ENCODE peak calls at places on chromosomes 4 and X, in five cellular contexts. One of them, this sample, is unnamed.

GRCh38 chrX:30620125-30620524 is 33.1 kb upstream of the GK start:
- DNase-seq in H1: no peak
- DNase-seq in neuronal stem cell: no peak
- DNase-seq in mesendoderm: no peak
- DNase-seq in mesenchymal stem cell: no peak
- DNase-seq in this sample: peak

GRCh38 chr4:186104114-186104894 is at the start of gene FAM149A:
- DNase-seq in H1: peak
- DNase-seq in neuronal stem cell: no peak
- DNase-seq in mesendoderm: peak
- DNase-seq in mesenchymal stem cell: no peak
- DNase-seq in this sample: no peak

GRCh38 chr4:2352729-2353221 is 65.7 kb downstream of the ZFYVE28 start:
- DNase-seq in H1: peak
- DNase-seq in neuronal stem cell: no peak
- DNase-seq in mesendoderm: no peak
- DNase-seq in mesenchymal stem cell: no peak
- DNase-seq in this sample: no peak

GRCh38 chrX:20481632-20482031 is 214.9 kb upstream of the RPS6KA3 start:
- DNase-seq in H1: no peak
- DNase-seq in neuronal stem cell: no peak
- DNase-seq in mesendoderm: no peak
- DNase-seq in mesenchymal stem cell: no peak
- DNase-seq in this sample: no peak

GRCh38 chrX:56232221-56233082 is at the start of gene KLF8:
- DNase-seq in H1: peak
- DNase-seq in neuronal stem cell: no peak
- DNase-seq in mesendoderm: peak
- DNase-seq in mesenchymal stem cell: no peak
- DNase-seq in this sample: no peak

GRCh38 chr4:60562353-60562752 is 637.8 kb upstream of the ADGRL3 start:
- DNase-seq in H1: no peak
- DNase-seq in neuronal stem cell: no peak
- DNase-seq in mesendoderm: peak
- DNase-seq in mesenchymal stem cell: no peak
- DNase-seq in this sample: no peak

GRCh38 chr4:6940744-6941137 is 31.1 kb downstream of the TBC1D14 start:
- DNase-seq in H1: no peak
- DNase-seq in neuronal stem cell: no peak
- DNase-seq in mesendoderm: no peak
- DNase-seq in mesenchymal stem cell: no peak
- DNase-seq in this sample: no peak

GRCh38 chrX:154375156-154375504 is 696 bp upstream of the FLNA start:
- DNase-seq in H1: no peak
- DNase-seq in neuronal stem cell: no peak
- DNase-seq in mesendoderm: no peak
- DNase-seq in mesenchymal stem cell: no peak
- DNase-seq in this sample: no peak

GRCh38 chr4:140705625-140706275 is 50.4 kb downstream of the TBC1D9 start:
- DNase-seq in H1: no peak
- DNase-seq in neuronal stem cell: no peak
- DNase-seq in mesendoderm: no peak
- DNase-seq in mesenchymal stem cell: no peak
- DNase-seq in this sample: no peak

GRCh38 chr4:176404591-176404990 is 84.8 kb downstream of the SPCS3 start:
- DNase-seq in H1: no peak
- DNase-seq in neuronal stem cell: no peak
- DNase-seq in mesendoderm: no peak
- DNase-seq in mesenchymal stem cell: peak
- DNase-seq in this sample: peak

GRCh38 chr4:169070895-169071218 is 60.8 kb upstream of the CBR4 start:
- DNase-seq in H1: no peak
- DNase-seq in neuronal stem cell: no peak
- DNase-seq in mesendoderm: peak
- DNase-seq in mesenchymal stem cell: no peak
- DNase-seq in this sample: no peak

GRCh38 chrX:117743469-117744251 is 372.9 kb downstream of the KLHL13 start:
- DNase-seq in H1: no peak
- DNase-seq in neuronal stem cell: no peak
- DNase-seq in mesendoderm: peak
- DNase-seq in mesenchymal stem cell: no peak
- DNase-seq in this sample: peak

GRCh38 chr4:8524595-8525382 is 55.4 kb upstream of the GPR78 start:
- DNase-seq in H1: no peak
- DNase-seq in neuronal stem cell: no peak
- DNase-seq in mesendoderm: no peak
- DNase-seq in mesenchymal stem cell: no peak
- DNase-seq in this sample: no peak

GRCh38 chrX:118211891-118212816 is 95.5 kb upstream of the KLHL13 start:
- DNase-seq in H1: no peak
- DNase-seq in neuronal stem cell: no peak
- DNase-seq in mesendoderm: no peak
- DNase-seq in mesenchymal stem cell: no peak
- DNase-seq in this sample: no peak

GRCh38 chr4:78645853-78646757 is 94.5 kb downstream of the ANXA3 start:
- DNase-seq in H1: no peak
- DNase-seq in neuronal stem cell: no peak
- DNase-seq in mesendoderm: no peak
- DNase-seq in mesenchymal stem cell: peak
- DNase-seq in this sample: peak

GRCh38 chr4:5158391-5158770 is 107.1 kb downstream of the STK32B start:
- DNase-seq in H1: no peak
- DNase-seq in neuronal stem cell: no peak
- DNase-seq in mesendoderm: no peak
- DNase-seq in mesenchymal stem cell: no peak
- DNase-seq in this sample: no peak

GRCh38 chrX:42096262-42096939 is 173.0 kb upstream of the CASK start:
- DNase-seq in H1: no peak
- DNase-seq in neuronal stem cell: no peak
- DNase-seq in mesendoderm: no peak
- DNase-seq in mesenchymal stem cell: peak
- DNase-seq in this sample: peak

GRCh38 chr4:4388418-4388817 is 1.5 kb downstream of the NSG1 start:
- DNase-seq in H1: no peak
- DNase-seq in neuronal stem cell: no peak
- DNase-seq in mesendoderm: no peak
- DNase-seq in mesenchymal stem cell: no peak
- DNase-seq in this sample: no peak

GRCh38 chrX:71098302-71098701 is 2.7 kb downstream of the FOXO4 start:
- DNase-seq in H1: no peak
- DNase-seq in neuronal stem cell: no peak
- DNase-seq in mesendoderm: peak
- DNase-seq in mesenchymal stem cell: peak
- DNase-seq in this sample: peak

GRCh38 chr4:84530449-84530848 is 31.4 kb upstream of the NKX6-1 start:
- DNase-seq in H1: no peak
- DNase-seq in neuronal stem cell: no peak
- DNase-seq in mesendoderm: no peak
- DNase-seq in mesenchymal stem cell: peak
- DNase-seq in this sample: peak

GRCh38 chr4:156795727-156796126 is 175.9 kb downstream of the PDGFC start:
- DNase-seq in H1: no peak
- DNase-seq in neuronal stem cell: no peak
- DNase-seq in mesendoderm: no peak
- DNase-seq in mesenchymal stem cell: no peak
- DNase-seq in this sample: no peak

GRCh38 chr4:151165205-151166000 is 66.0 kb downstream of the RPS3A start:
- DNase-seq in H1: no peak
- DNase-seq in neuronal stem cell: no peak
- DNase-seq in mesendoderm: no peak
- DNase-seq in mesenchymal stem cell: no peak
- DNase-seq in this sample: no peak

GRCh38 chr4:8370835-8371234 is 69.7 kb downstream of the ACOX3 start:
- DNase-seq in H1: no peak
- DNase-seq in neuronal stem cell: no peak
- DNase-seq in mesendoderm: peak
- DNase-seq in mesenchymal stem cell: no peak
- DNase-seq in this sample: no peak

GRCh38 chr4:3396611-3397010 is 45.2 kb upstream of the HGFAC start:
- DNase-seq in H1: no peak
- DNase-seq in neuronal stem cell: no peak
- DNase-seq in mesendoderm: no peak
- DNase-seq in mesenchymal stem cell: no peak
- DNase-seq in this sample: no peak

GRCh38 chrX:349196-349595 is 30.6 kb upstream of the GTPBP6 start:
- DNase-seq in H1: no peak
- DNase-seq in neuronal stem cell: no peak
- DNase-seq in mesendoderm: no peak
- DNase-seq in mesenchymal stem cell: peak
- DNase-seq in this sample: no peak

GRCh38 chr4:74114234-74114633 is 15.2 kb upstream of the CXCL2 start:
- DNase-seq in H1: no peak
- DNase-seq in neuronal stem cell: no peak
- DNase-seq in mesendoderm: no peak
- DNase-seq in mesenchymal stem cell: peak
- DNase-seq in this sample: peak

GRCh38 chr4:21884615-21885014 is 64.0 kb downstream of the KCNIP4 start:
- DNase-seq in H1: no peak
- DNase-seq in neuronal stem cell: no peak
- DNase-seq in mesendoderm: peak
- DNase-seq in mesenchymal stem cell: no peak
- DNase-seq in this sample: no peak

GRCh38 chr4:21887481-21887880 is 61.1 kb downstream of the KCNIP4 start:
- DNase-seq in H1: no peak
- DNase-seq in neuronal stem cell: no peak
- DNase-seq in mesendoderm: no peak
- DNase-seq in mesenchymal stem cell: peak
- DNase-seq in this sample: no peak

GRCh38 chr4:21885241-21885640 is 63.3 kb downstream of the KCNIP4 start:
- DNase-seq in H1: no peak
- DNase-seq in neuronal stem cell: no peak
- DNase-seq in mesendoderm: no peak
- DNase-seq in mesenchymal stem cell: peak
- DNase-seq in this sample: peak

GRCh38 chr4:21888195-21888976 is 60.2 kb downstream of the KCNIP4 start:
- DNase-seq in H1: no peak
- DNase-seq in neuronal stem cell: no peak
- DNase-seq in mesendoderm: no peak
- DNase-seq in mesenchymal stem cell: peak
- DNase-seq in this sample: peak

GRCh38 chr4:21885770-21886169 is 62.8 kb downstream of the KCNIP4 start:
- DNase-seq in H1: no peak
- DNase-seq in neuronal stem cell: no peak
- DNase-seq in mesendoderm: no peak
- DNase-seq in mesenchymal stem cell: no peak
- DNase-seq in this sample: no peak
- H3K4me3 ChIP-seq in H1: no peak
- H3K4me3 ChIP-seq in neuronal stem cell: no peak
- H3K4me3 ChIP-seq in mesendoderm: no peak
- H3K4me3 ChIP-seq in mesenchymal stem cell: peak
- H3K4me3 ChIP-seq in this sample: no peak

GRCh38 chrX:10681167-10681566 is 60.8 kb upstream of the MID1 start:
- DNase-seq in H1: no peak
- DNase-seq in neuronal stem cell: no peak
- DNase-seq in mesendoderm: no peak
- DNase-seq in mesenchymal stem cell: no peak
- DNase-seq in this sample: no peak

DNA sequence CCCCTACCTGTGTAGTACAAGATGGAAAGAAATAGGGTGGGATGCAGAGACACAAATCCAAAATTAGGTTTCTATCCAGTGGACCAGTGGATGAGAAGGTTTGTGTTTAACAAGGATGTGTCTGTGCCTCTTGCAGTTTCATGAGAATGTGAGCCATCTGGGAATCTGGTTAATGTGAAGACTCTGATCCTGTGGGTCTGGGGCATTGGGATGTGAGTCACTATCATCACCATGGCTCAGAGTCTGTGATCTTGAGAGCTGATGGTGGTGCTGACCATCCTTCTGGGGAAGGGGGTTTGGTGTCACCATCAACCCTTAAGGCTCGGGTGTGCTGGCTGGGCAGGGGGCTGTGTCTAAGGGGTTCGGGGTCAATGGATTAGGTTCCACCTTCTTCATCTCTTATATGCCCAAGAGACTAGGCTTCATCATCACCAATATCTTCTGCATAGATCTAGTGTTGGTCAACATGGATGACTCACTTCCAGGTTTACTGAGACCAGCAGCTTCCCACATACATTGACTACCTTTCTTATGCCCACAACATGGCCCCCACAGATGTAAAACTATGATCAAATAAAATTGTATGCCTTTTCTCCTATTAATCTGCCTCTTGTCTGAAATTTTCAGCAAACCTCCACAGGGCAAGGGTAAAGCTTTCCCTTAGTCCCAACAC is 65.7 kb upstream of the MID1 start:
- DNase-seq in H1: no peak
- DNase-seq in neuronal stem cell: no peak
- DNase-seq in mesendoderm: no peak
- DNase-seq in mesenchymal stem cell: no peak
- DNase-seq in this sample: peak
- H2BK120ac ChIP-seq in H1: no peak
- H2BK120ac ChIP-seq in neuronal stem cell: no peak
- H2BK120ac ChIP-seq in mesendoderm: no peak
- H2BK120ac ChIP-seq in mesenchymal stem cell: no peak
- H2BK120ac ChIP-seq in this sample: no peak

GRCh38 chr4:82428969-82429727 is 1.1 kb downstream of the HNRNPDL start:
- DNase-seq in H1: peak
- DNase-seq in neuronal stem cell: peak
- DNase-seq in mesendoderm: peak
- DNase-seq in mesenchymal stem cell: peak
- DNase-seq in this sample: peak
- H3K18ac ChIP-seq in H1: peak
- H3K18ac ChIP-seq in neuronal stem cell: peak
- H3K18ac ChIP-seq in mesendoderm: peak
- H3K18ac ChIP-seq in mesenchymal stem cell: peak
- H3K18ac ChIP-seq in this sample: peak

GRCh38 chr4:110516106-110516922 is 40.4 kb downstream of the ENPEP start:
- DNase-seq in H1: peak
- DNase-seq in neuronal stem cell: peak
- DNase-seq in mesendoderm: peak
- DNase-seq in mesenchymal stem cell: peak
- DNase-seq in this sample: peak

GRCh38 chr4:110518889-110519490 is 43.0 kb downstream of the ENPEP start:
- DNase-seq in H1: no peak
- DNase-seq in neuronal stem cell: no peak
- DNase-seq in mesendoderm: peak
- DNase-seq in mesenchymal stem cell: peak
- DNase-seq in this sample: peak

GRCh38 chr4:110512901-110513300 is 36.9 kb downstream of the ENPEP start:
- DNase-seq in H1: no peak
- DNase-seq in neuronal stem cell: no peak
- DNase-seq in mesendoderm: no peak
- DNase-seq in mesenchymal stem cell: no peak
- DNase-seq in this sample: no peak

GRCh38 chr4:110514889-110515479 is 39.0 kb downstream of the ENPEP start:
- DNase-seq in H1: no peak
- DNase-seq in neuronal stem cell: no peak
- DNase-seq in mesendoderm: peak
- DNase-seq in mesenchymal stem cell: peak
- DNase-seq in this sample: peak

GRCh38 chr4:110515676-110516075 is 39.7 kb downstream of the ENPEP start:
- DNase-seq in H1: no peak
- DNase-seq in neuronal stem cell: no peak
- DNase-seq in mesendoderm: no peak
- DNase-seq in mesenchymal stem cell: peak
- DNase-seq in this sample: no peak
- H3K4me3 ChIP-seq in H1: no peak
- H3K4me3 ChIP-seq in neuronal stem cell: no peak
- H3K4me3 ChIP-seq in mesendoderm: no peak
- H3K4me3 ChIP-seq in mesenchymal stem cell: no peak
- H3K4me3 ChIP-seq in this sample: no peak